ENCODE peak calls at places on chromosomes 1 and 21, in ten cellular contexts. Z is heart left ventricle; E is breast epithelium; P is stomach; G is colonic mucosa; J is ovary; V is cardiac muscle cell; X is CD8-positive, alpha-beta T cell; K is pancreas; B is hepatocyte. S is an unnamed sample.
A peak's percentile ranks its signal among the peaks of the same experiment; 100 is the strongest.

GRCh38 chr1:108646661-108647269 is 14.1 kb downstream of the HENMT1 start:
- DNase-seq in V (peak; percentile 95), X (peak; percentile 91), J (peak; percentile 40), B (peak; percentile 76), K (peak; percentile 74), G (peak; percentile 94), E (peak; percentile 64), P (peak; percentile 60), Z (peak; percentile 80), S (peak; percentile 82)

GRCh38 chr1:16430598-16430997 is 6.6 kb downstream of the SPATA21 start:
- DNase-seq in E (no peak), B (no peak), K (no peak), P (no peak), J (no peak), Z (no peak), V (peak; percentile 13), X (no peak), G (no peak), S (no peak)

GRCh38 chr1:247332901-247333361 is 1.3 kb upstream of the ZNF496 start:
- DNase-seq in J (no peak), K (peak; percentile 37), V (peak; percentile 27), B (peak; percentile 48), E (peak; percentile 45), X (no peak), Z (no peak), P (peak; percentile 38), G (peak; percentile 45), S (peak; percentile 31)

GRCh38 chr21:15688809-15689208 is 41.0 kb upstream of the USP25 start:
- DNase-seq in Z (no peak), E (no peak), X (no peak), J (no peak), G (no peak), P (no peak), K (no peak), B (no peak), V (no peak), S (no peak)

GRCh38 chr1:92538048-92538412 is 51.3 kb upstream of the GFI1 start:
- DNase-seq in B (no peak), J (no peak), Z (no peak), V (peak; percentile 11), G (no peak), E (no peak), K (no peak), P (no peak), X (no peak), S (no peak)

GRCh38 chr1:19643602-19644419 is at the start of gene NBL1:
- DNase-seq in Z (peak; percentile 74), X (peak; percentile 84), B (peak; percentile 80), G (peak; percentile 82), E (no peak), J (peak; percentile 94), K (no peak), V (peak; percentile 83), P (peak; percentile 68), S (no peak)

GRCh38 chr1:167060141-167061072 is 29.8 kb downstream of the GPA33 start:
- DNase-seq in J (no peak), K (no peak), V (no peak), X (no peak), G (no peak), P (no peak), Z (no peak), E (no peak), B (no peak), S (no peak)

GRCh38 chr1:218482683-218483082 is 137.5 kb downstream of the TGFB2 start:
- DNase-seq in P (no peak), E (no peak), X (no peak), V (peak; percentile 94), B (no peak), G (no peak), Z (no peak), K (no peak), J (no peak), S (no peak)

GRCh38 chr1:103459385-103459784 is 66.1 kb upstream of the RNPC3 start:
- DNase-seq in B (no peak), E (no peak), K (no peak), X (no peak), V (peak; percentile 2), J (no peak), P (no peak), G (no peak), Z (no peak), S (no peak)

GRCh38 chr1:207155018-207155417 is 51.0 kb downstream of the C4BPA start:
- DNase-seq in J (no peak), P (no peak), K (no peak), B (no peak), Z (no peak), E (no peak), X (no peak), G (no peak), V (no peak), S (no peak)

GRCh38 chr21:45972353-45972715 is 9.2 kb upstream of the COL6A1 start:
- DNase-seq in J (peak; percentile 81), P (no peak), B (peak; percentile 39), X (no peak), K (no peak), Z (peak; percentile 48), V (peak; percentile 50), E (no peak), G (no peak), S (no peak)

GRCh38 chr21:45971487-45972352 is 9.8 kb upstream of the COL6A1 start:
- DNase-seq in X (no peak), Z (peak; percentile 85), J (peak; percentile 66), B (peak; percentile 67), E (no peak), G (no peak), V (peak; percentile 78), P (no peak), K (no peak), S (no peak)

GRCh38 chr21:45972716-45973474 is 8.7 kb upstream of the COL6A1 start:
- DNase-seq in J (peak; percentile 96), X (no peak), E (peak; percentile 40), V (peak; percentile 97), P (no peak), Z (peak; percentile 93), K (no peak), B (peak; percentile 91), G (no peak), S (no peak)

GRCh38 chr21:45969921-45970673 is 11.5 kb upstream of the COL6A1 start:
- DNase-seq in G (no peak), K (no peak), B (no peak), V (no peak), X (no peak), E (no peak), Z (no peak), P (no peak), J (no peak), S (no peak)

DNA sequence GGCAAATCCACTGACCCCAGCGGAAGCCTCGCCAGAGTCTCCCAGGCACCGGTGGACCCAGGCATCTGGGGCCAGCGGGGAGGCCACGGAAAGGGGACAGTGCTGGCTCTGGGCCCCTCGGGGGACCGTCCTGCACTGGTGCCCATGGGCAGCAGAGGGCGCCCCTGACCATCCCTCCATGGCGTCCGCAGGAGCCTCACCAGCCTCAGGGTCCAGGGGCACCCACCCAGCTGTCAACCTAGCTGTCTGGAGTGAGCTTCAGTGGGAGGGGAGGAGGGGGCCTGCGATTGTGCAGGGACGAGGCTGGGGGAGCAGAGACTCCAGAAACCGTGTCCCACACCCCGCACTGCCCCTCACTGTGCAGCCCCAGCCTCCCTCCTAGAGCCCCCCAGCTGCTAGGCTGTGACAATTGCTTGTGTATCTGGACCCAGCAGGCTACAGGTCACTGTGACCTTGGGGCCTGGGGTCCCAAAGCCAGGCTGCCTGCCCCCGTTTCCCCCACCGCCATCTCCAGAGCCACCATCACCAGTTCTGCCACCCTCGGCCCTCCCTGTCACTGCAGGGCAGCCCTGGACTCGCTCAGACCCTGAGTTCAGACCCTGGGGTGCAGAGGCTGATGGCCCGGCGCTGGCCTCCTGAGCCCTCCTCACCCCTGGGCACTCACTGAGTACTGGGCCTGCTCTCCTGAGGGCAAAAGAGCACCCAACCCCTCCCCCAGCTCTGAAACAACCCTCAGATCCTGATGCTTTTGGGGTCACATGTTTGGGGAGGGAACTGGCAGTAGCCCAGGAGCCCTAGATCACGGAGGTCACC is 10.7 kb upstream of the COL6A1 start:
- DNase-seq in G (no peak), B (peak; percentile 83), X (peak; percentile 48), P (no peak), E (no peak), J (peak; percentile 86), V (peak; percentile 68), Z (peak; percentile 71), K (no peak), S (no peak)
- TF ChIP-seq CTCF in G (peak; percentile 88), B (peak; percentile 93), X (peak; percentile 70), P (peak; percentile 36), E (peak; percentile 76), J (peak; percentile 94), V (peak; percentile 93), Z (peak; percentile 96), K (peak; percentile 83), S (peak; percentile 57)

GRCh38 chr1:46306159-46306530 is 2.6 kb downstream of the UQCRH start:
- DNase-seq in B (no peak), Z (no peak), E (no peak), J (no peak), G (no peak), P (no peak), V (no peak), X (no peak), K (no peak), S (no peak)
- H3K4me3 ChIP-seq in B (no peak overlapping the region), Z (no peak overlapping the region), E (no peak overlapping the region), J (no peak overlapping the region), G (no peak overlapping the region), P (no peak overlapping the region), V (no peak overlapping the region), X (no peak overlapping the region), K (no peak overlapping the region), S (no peak overlapping the region)

DNA sequence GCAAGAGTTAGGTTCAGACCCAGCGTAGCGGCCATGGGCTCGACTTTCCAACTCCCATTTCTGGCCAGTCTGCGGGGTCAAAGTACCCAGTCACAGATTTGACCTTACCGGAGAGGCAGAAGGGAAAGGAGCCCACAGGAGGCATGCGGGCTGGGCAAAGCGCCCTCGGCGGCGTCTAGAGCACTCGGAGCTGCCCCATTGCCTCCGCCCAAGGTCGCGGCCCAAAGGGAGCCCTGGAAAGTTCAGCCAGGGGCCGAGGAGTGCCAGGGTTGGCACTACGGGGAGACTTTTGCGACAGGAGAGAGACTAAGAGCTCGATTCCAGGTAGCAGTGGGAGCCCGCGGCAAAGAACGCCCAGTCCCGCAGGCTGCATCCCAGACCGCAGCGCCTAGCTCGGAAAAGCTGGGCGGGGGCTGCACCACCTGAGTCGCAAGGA is 896 bp downstream of the KANK4 start:
- DNase-seq in Z (no peak), X (no peak), E (no peak), J (no peak), K (peak; percentile 54), P (peak; percentile 39), G (no peak), B (no peak), V (no peak), S (no peak)
- H3K27ac ChIP-seq in Z (no peak overlapping the region), X (no peak overlapping the region), E (no peak overlapping the region), J (no peak overlapping the region), K (peak overlapping the region; percentile 43), P (peak overlapping the region; percentile 58), G (no peak overlapping the region), B (no peak overlapping the region), V (no peak overlapping the region), S (no peak overlapping the region)

GRCh38 chr1:28329395-28330153 is 734 bp downstream of the MED18 start:
- DNase-seq in J (peak; percentile 55), V (peak; percentile 51), K (peak; percentile 31), E (no peak), P (peak; percentile 32), Z (peak; percentile 33), X (no peak), G (peak; percentile 36), B (peak; percentile 41), S (no peak)
- TF ChIP-seq CTCF in J (no peak), V (no peak), K (no peak), E (no peak), P (no peak), Z (no peak), X (no peak), G (no peak), B (no peak), S (no peak)

GRCh38 chr21:31731802-31732537 is at the start of gene SCAF4:
- DNase-seq in J (peak; percentile 94), Z (peak; percentile 93), P (peak; percentile 91), X (peak; percentile 70), K (peak; percentile 89), B (peak; percentile 97), E (peak; percentile 82), G (peak; percentile 92), V (peak; percentile 94), S (peak; percentile 90)
- H3K4me3 ChIP-seq in J (peak within 1 kb of the TSS; percentile 96), Z (peak within 1 kb of the TSS; percentile 96), P (peak within 1 kb of the TSS; percentile 62), X (peak within 1 kb of the TSS; percentile 93), K (peak within 1 kb of the TSS; percentile 89), B (peak within 1 kb of the TSS; percentile 99), E (peak within 1 kb of the TSS; percentile 99), G (peak within 1 kb of the TSS; percentile 96), V (peak within 1 kb of the TSS; percentile 80), S (peak within 1 kb of the TSS; percentile 98)

S was measured in lung.